ENCODE peak calls at places on chromosomes 4 and X, in four cellular contexts. One of them, this sample, is unnamed.

GRCh38 chr4:98448923-98449322 is 187.7 kb downstream of the RAP1GDS1 start:
- DNase-seq in GM12878: no peak
- DNase-seq in K562: no peak
- DNase-seq in HepG2: no peak
- DNase-seq in this sample: no peak

GRCh38 chr4:151485541-151486131 is 76.7 kb downstream of the FHIP1A start:
- DNase-seq in K562: no peak
- DNase-seq in HepG2: no peak
- DNase-seq in GM12878: no peak
- DNase-seq in this sample: no peak

GRCh38 chr4:38804654-38805295 is at the start of gene TLR1:
- DNase-seq in HepG2: peak; percentile 25
- DNase-seq in K562: no peak
- DNase-seq in GM12878: peak; percentile 62
- DNase-seq in this sample: no peak

GRCh38 chrX:646228-646495 is 15.6 kb downstream of the SHOX start:
- DNase-seq in GM12878: no peak
- DNase-seq in K562: no peak
- DNase-seq in HepG2: no peak
- DNase-seq in this sample: no peak

GRCh38 chr4:18033111-18034085 is 11.8 kb upstream of the LCORL start:
- DNase-seq in K562: no peak
- DNase-seq in HepG2: no peak
- DNase-seq in GM12878: no peak
- DNase-seq in this sample: no peak

GRCh38 chr4:136918772-136919171 is 613.5 kb downstream of the PCDH18 start:
- DNase-seq in HepG2: no peak
- DNase-seq in GM12878: no peak
- DNase-seq in K562: no peak
- DNase-seq in this sample: no peak

GRCh38 chr4:52713456-52713937 is 37.7 kb downstream of the ERVMER34-1 start:
- DNase-seq in HepG2: peak; percentile 71
- DNase-seq in K562: no peak
- DNase-seq in GM12878: no peak
- DNase-seq in this sample: no peak

GRCh38 chr4:185837415-185838103 is 25.6 kb upstream of the SORBS2 start:
- DNase-seq in GM12878: no peak
- DNase-seq in K562: no peak
- DNase-seq in HepG2: no peak
- DNase-seq in this sample: no peak

GRCh38 chr4:80112236-80112635 is 39.2 kb upstream of the ANTXR2 start:
- DNase-seq in K562: no peak
- DNase-seq in HepG2: no peak
- DNase-seq in GM12878: no peak
- DNase-seq in this sample: no peak

GRCh38 chr4:105198541-105198940 is 51.9 kb downstream of the TET2 start:
- DNase-seq in HepG2: no peak
- DNase-seq in GM12878: no peak
- DNase-seq in K562: no peak
- DNase-seq in this sample: no peak

GRCh38 chrX:69151898-69152297 is 13.4 kb downstream of the PJA1 start:
- DNase-seq in K562: no peak
- DNase-seq in HepG2: no peak
- DNase-seq in GM12878: no peak
- DNase-seq in this sample: no peak

GRCh38 chrX:14476169-14476568 is 53.2 kb upstream of the GLRA2 start:
- DNase-seq in HepG2: no peak
- DNase-seq in GM12878: no peak
- DNase-seq in K562: no peak
- DNase-seq in this sample: no peak

GRCh38 chr4:168993724-168994510 is 16.1 kb downstream of the CBR4 start:
- DNase-seq in K562: no peak
- DNase-seq in GM12878: no peak
- DNase-seq in HepG2: no peak
- DNase-seq in this sample: no peak

GRCh38 chr4:88843067-88843723 is 145.6 kb upstream of the NAP1L5 start:
- DNase-seq in K562: no peak
- DNase-seq in GM12878: no peak
- DNase-seq in HepG2: no peak
- DNase-seq in this sample: no peak

GRCh38 chrX:115408736-115409390 is 119.3 kb downstream of the LUZP4 start:
- DNase-seq in K562: no peak
- DNase-seq in HepG2: no peak
- DNase-seq in GM12878: no peak
- DNase-seq in this sample: no peak

GRCh38 chrX:94178145-94178790 is 504.3 kb downstream of the FAM133A start:
- DNase-seq in GM12878: no peak
- DNase-seq in HepG2: no peak
- DNase-seq in K562: no peak
- DNase-seq in this sample: no peak

GRCh38 chrX:13078739-13079444 is 34.5 kb upstream of the FAM9C start:
- DNase-seq in HepG2: no peak
- DNase-seq in K562: no peak
- DNase-seq in GM12878: no peak
- DNase-seq in this sample: no peak

GRCh38 chrX:117957128-117957527 is 159.5 kb downstream of the KLHL13 start:
- DNase-seq in HepG2: no peak
- DNase-seq in GM12878: no peak
- DNase-seq in K562: no peak
- DNase-seq in this sample: no peak

GRCh38 chr4:123731009-123731408 is 334.4 kb downstream of the SPRY1 start:
- DNase-seq in HepG2: no peak
- DNase-seq in K562: no peak
- DNase-seq in GM12878: no peak
- DNase-seq in this sample: no peak

GRCh38 chr4:26484032-26484515 is 6.2 kb downstream of the CCKAR start:
- DNase-seq in K562: no peak
- DNase-seq in HepG2: no peak
- DNase-seq in GM12878: no peak
- DNase-seq in this sample: no peak

GRCh38 chrX:153351981-153352380 is 18.0 kb downstream of the ZNF275 start:
- DNase-seq in HepG2: no peak
- DNase-seq in K562: no peak
- DNase-seq in GM12878: no peak
- DNase-seq in this sample: no peak

GRCh38 chr4:186445040-186445439 is 110.3 kb downstream of the MTNR1A start:
- DNase-seq in K562: no peak
- DNase-seq in HepG2: no peak
- DNase-seq in GM12878: no peak
- DNase-seq in this sample: no peak

GRCh38 chr4:169062861-169063197 is 52.8 kb upstream of the CBR4 start:
- DNase-seq in K562: no peak
- DNase-seq in GM12878: no peak
- DNase-seq in HepG2: peak; percentile 37
- DNase-seq in this sample: no peak

GRCh38 chr4:146132445-146132844 is 43.1 kb upstream of the LSM6 start:
- DNase-seq in GM12878: peak; percentile 70
- DNase-seq in HepG2: no peak
- DNase-seq in K562: no peak
- DNase-seq in this sample: no peak

GRCh38 chr4:120922390-120923200 is at the start of gene PRDM5:
- DNase-seq in K562: no peak
- DNase-seq in GM12878: no peak
- DNase-seq in HepG2: no peak
- DNase-seq in this sample: peak; percentile 43

GRCh38 chr4:90444904-90445303 is 317.7 kb downstream of the CCSER1 start:
- DNase-seq in HepG2: no peak
- DNase-seq in GM12878: no peak
- DNase-seq in K562: no peak
- DNase-seq in this sample: no peak

GRCh38 chr4:74659576-74660411 is 134.5 kb downstream of the BTC start:
- DNase-seq in GM12878: no peak
- DNase-seq in HepG2: peak; percentile 92
- DNase-seq in K562: peak; percentile 49
- DNase-seq in this sample: no peak

DNA sequence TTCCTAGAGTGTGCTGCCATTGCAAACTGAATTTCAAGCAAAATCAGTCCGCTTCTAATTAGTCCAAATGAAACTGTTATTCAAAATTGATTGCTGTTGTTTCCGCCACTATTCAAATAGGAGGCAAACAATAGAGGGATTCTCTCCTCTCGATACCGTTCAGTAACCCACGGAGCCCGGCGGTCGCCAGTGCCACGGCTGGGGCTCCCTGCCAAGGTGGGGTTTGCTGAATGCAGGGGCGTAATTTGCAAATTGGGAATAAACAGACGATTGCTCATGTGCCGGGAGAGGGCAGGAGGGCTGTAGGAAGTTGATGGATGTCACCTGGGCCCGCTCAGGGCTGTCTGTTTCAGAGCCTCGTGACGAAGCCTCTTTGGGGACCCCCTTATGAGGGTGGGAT is 8.8 kb downstream of the ADRA2C start:
- DNase-seq in GM12878: no peak
- DNase-seq in K562: no peak
- DNase-seq in HepG2: no peak
- DNase-seq in this sample: no peak
- TF ChIP-seq KDM1A in GM12878: no peak
- TF ChIP-seq KDM1A in K562: no peak
- TF ChIP-seq KDM1A in HepG2: no peak
- TF ChIP-seq KDM1A in this sample: no peak

GRCh38 chr4:2694691-2695090 is 61.4 kb downstream of the TNIP2 start:
- DNase-seq in HepG2: no peak
- DNase-seq in GM12878: no peak
- DNase-seq in K562: no peak
- DNase-seq in this sample: no peak

GRCh38 chr4:2689825-2690700 is 66.1 kb downstream of the TNIP2 start:
- DNase-seq in K562: no peak
- DNase-seq in HepG2: no peak
- DNase-seq in GM12878: peak; percentile 51
- DNase-seq in this sample: no peak

GRCh38 chr4:2689114-2689513 is 67.0 kb downstream of the TNIP2 start:
- DNase-seq in HepG2: no peak
- DNase-seq in K562: no peak
- DNase-seq in GM12878: no peak
- DNase-seq in this sample: no peak

GRCh38 chr4:2691313-2691712 is 64.8 kb downstream of the TNIP2 start:
- DNase-seq in HepG2: no peak
- DNase-seq in GM12878: no peak
- DNase-seq in K562: no peak
- DNase-seq in this sample: no peak

GRCh38 chr4:2691952-2692435 is 64.1 kb downstream of the TNIP2 start:
- DNase-seq in K562: no peak
- DNase-seq in GM12878: peak; percentile 28
- DNase-seq in HepG2: no peak
- DNase-seq in this sample: no peak
- TF ChIP-seq GABPA in K562: no peak
- TF ChIP-seq GABPA in GM12878: no peak
- TF ChIP-seq GABPA in HepG2: no peak
- TF ChIP-seq GABPA in this sample: no peak

GRCh38 chrX:119729408-119730201 is 28.8 kb upstream of the SOWAHD start:
- DNase-seq in GM12878: peak; percentile 31
- DNase-seq in K562: peak; percentile 49
- DNase-seq in HepG2: peak; percentile 55
- DNase-seq in this sample: peak; percentile 60
- TF ChIP-seq KDM1A in GM12878: no peak
- TF ChIP-seq KDM1A in K562: no peak
- TF ChIP-seq KDM1A in HepG2: no peak
- TF ChIP-seq KDM1A in this sample: no peak

DNA sequence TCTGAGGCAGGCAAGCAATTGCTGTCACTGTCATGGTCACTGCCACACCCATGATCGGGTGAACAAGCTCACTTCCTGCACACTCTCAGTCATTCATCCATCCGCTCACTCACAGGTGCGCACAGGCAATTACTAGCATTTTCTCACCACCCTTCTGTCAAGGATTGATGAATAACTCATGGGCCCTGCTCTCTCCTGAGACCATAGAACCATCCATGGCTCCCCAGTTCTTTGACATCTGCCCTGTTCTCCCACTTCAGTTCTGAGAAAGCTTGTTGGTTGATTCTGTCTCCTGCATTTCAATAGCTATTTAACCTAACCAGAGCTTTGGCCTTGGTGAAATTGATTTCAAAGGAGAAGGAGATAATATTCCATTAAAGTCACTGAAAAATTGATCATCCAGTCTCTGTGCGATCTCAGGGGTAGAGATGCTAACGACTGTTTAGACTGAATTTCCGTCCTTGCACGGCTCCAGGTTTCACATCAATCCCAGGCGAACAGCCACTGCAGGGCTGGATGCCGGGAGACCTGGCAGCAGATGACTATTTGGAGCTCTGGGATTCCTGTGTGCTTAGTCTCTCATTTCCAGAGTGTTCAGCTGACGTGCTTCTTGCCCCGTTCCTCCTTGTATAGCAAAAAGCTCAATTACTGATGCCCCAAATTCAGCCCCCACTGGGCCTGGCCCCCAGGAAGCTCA is 36.8 kb upstream of the ADRA2C start:
- DNase-seq in HepG2: no peak
- DNase-seq in GM12878: no peak
- DNase-seq in K562: no peak
- DNase-seq in this sample: no peak
- TF ChIP-seq GABPA in HepG2: no peak
- TF ChIP-seq GABPA in GM12878: no peak
- TF ChIP-seq GABPA in K562: no peak
- TF ChIP-seq GABPA in this sample: no peak

DNA sequence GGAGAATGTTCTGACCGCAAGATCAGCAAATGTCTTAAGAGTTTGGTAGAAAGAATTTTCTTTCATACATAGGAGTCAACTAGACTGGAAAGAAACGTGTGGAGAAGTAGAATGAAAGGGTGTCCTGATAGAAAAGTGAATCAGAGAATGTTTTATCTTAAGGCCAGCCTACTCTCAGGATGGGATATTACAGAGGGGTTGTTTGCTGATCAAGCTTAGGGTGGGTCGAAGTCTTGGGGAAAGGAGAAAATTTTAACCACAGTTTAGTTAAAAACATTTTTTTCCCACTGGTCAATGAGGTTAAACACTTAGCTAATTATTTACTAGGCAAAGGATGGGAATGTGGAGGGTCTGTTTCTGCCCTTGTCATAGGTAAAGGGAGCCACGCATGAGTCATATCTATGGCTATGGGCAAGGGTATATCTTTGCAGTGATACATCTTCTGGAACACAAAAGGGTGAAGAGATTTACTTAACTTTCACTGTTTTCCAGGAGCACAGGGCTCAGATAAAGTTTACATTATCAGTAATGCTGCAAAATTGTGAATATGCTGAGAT is 16.1 kb upstream of the SULT1E1 start:
- DNase-seq in K562: no peak
- DNase-seq in HepG2: peak; percentile 52
- DNase-seq in GM12878: no peak
- DNase-seq in this sample: no peak
- TF ChIP-seq KDM1A in K562: no peak
- TF ChIP-seq KDM1A in HepG2: no peak
- TF ChIP-seq KDM1A in GM12878: no peak
- TF ChIP-seq KDM1A in this sample: no peak